ENCODE peak calls at places on chromosome 6, in eight cellular contexts. Z is colonic mucosa; V is nephron progenitor cell; P is NCI-H526 treated with DMSO at 0.1 percent for 48 hours; X is Right ventricle myocardium superior; W is RPMI7951; R is fibroblast of lung; D is stimulated activated CD8-positive, alpha-beta memory T cell treated with anti-CD3 and anti-CD28 coated beads, Interleukin-7, amount 100 ng/mL, for 48 hours. G is an unnamed sample.

GRCh38 chr6:31010393-31011060 is at the start of gene MUC22:
- DNase-seq in Z (no peak), V (no peak), P (no peak), X (no peak), W (peak), R (peak), D (no peak), G (no peak)

GRCh38 chr6:70385931-70386330 is 27.4 kb upstream of the FAM135A start:
- DNase-seq in Z (no peak), V (no peak), P (no peak), X (no peak), W (no peak), R (no peak), D (no peak), G (no peak)

GRCh38 chr6:14804001-14804401 is 441.9 kb upstream of the JARID2 start:
- DNase-seq in Z (no peak), V (no peak), P (no peak), X (no peak), W (peak), R (no peak), D (no peak), G (no peak)

GRCh38 chr6:53527249-53527765 is 17.6 kb downstream of the GCLC start:
- DNase-seq in Z (no peak), V (no peak), P (no peak), X (no peak), W (no peak), R (no peak), D (no peak), G (no peak)

GRCh38 chr6:307065-307814 is 15.0 kb downstream of the DUSP22 start:
- DNase-seq in Z (no peak), V (no peak), P (no peak), X (peak), W (no peak), R (no peak), D (no peak), G (peak)

GRCh38 chr6:41674231-41675000 is 36.1 kb downstream of the MDFI start:
- DNase-seq in Z (no peak), V (no peak), P (no peak), X (peak), W (no peak), R (no peak), D (no peak), G (no peak)

GRCh38 chr6:162710936-162711335 is 16.6 kb downstream of the PRKN start:
- DNase-seq in Z (no peak), V (no peak), P (no peak), X (no peak), W (no peak), R (no peak), D (no peak), G (no peak)

GRCh38 chr6:43083041-43083669 is 7.0 kb downstream of the PTK7 start:
- DNase-seq in Z (no peak), V (no peak), P (no peak), X (no peak), W (no peak), R (no peak), D (no peak), G (no peak)

GRCh38 chr6:52509281-52510212 is 67.3 kb downstream of the TRAM2 start:
- DNase-seq in Z (no peak), V (no peak), P (no peak), X (no peak), W (peak), R (no peak), D (no peak), G (no peak)

GRCh38 chr6:170080828-170081368 is 210.0 kb downstream of the DLL1 start:
- DNase-seq in Z (no peak), V (peak), P (no peak), X (peak), W (no peak), R (no peak), D (no peak), G (peak)

GRCh38 chr6:136823128-136823660 is 802 bp downstream of the PEX7 start:
- DNase-seq in Z (no peak), V (no peak), P (no peak), X (no peak), W (peak), R (no peak), D (no peak), G (peak)

GRCh38 chr6:57013501-57013900 is 33.0 kb upstream of the KIAA1586 start:
- DNase-seq in Z (no peak), V (no peak), P (no peak), X (no peak), W (peak), R (peak), D (no peak), G (no peak)

GRCh38 chr6:108441141-108441540 is 119.6 kb upstream of the FOXO3 start:
- DNase-seq in Z (no peak), V (no peak), P (no peak), X (no peak), W (no peak), R (no peak), D (no peak), G (no peak)

GRCh38 chr6:53259860-53260580 is 88.7 kb downstream of the ELOVL5 start:
- DNase-seq in Z (no peak), V (no peak), P (no peak), X (no peak), W (no peak), R (no peak), D (no peak), G (no peak)

GRCh38 chr6:80541186-80541585 is 434.7 kb downstream of the BCKDHB start:
- DNase-seq in Z (no peak), V (no peak), P (no peak), X (no peak), W (peak), R (peak), D (no peak), G (no peak)

GRCh38 chr6:129368970-129369369 is 341.0 kb downstream of the ARHGAP18 start:
- DNase-seq in Z (no peak), V (no peak), P (no peak), X (no peak), W (peak), R (no peak), D (no peak), G (no peak)

GRCh38 chr6:156963712-156964700 is 186.8 kb downstream of the ARID1B start:
- DNase-seq in Z (no peak), V (no peak), P (no peak), X (no peak), W (peak), R (peak), D (peak), G (no peak)

GRCh38 chr6:33692760-33693158 is 18.7 kb downstream of the UQCC2 start:
- DNase-seq in Z (peak), V (no peak), P (no peak), X (peak), W (peak), R (peak), D (peak), G (peak)

GRCh38 chr6:154872605-154873004 is 122.5 kb upstream of the TIAM2 start:
- DNase-seq in Z (no peak), V (no peak), P (no peak), X (no peak), W (no peak), R (no peak), D (no peak), G (no peak)

GRCh38 chr6:37516076-37516919 is 16.6 kb upstream of the CCDC167 start:
- DNase-seq in Z (peak), V (no peak), P (peak), X (peak), W (peak), R (no peak), D (peak), G (no peak)

GRCh38 chr6:4464638-4465037 is 311.6 kb upstream of the CDYL start:
- DNase-seq in Z (no peak), V (no peak), P (no peak), X (no peak), W (no peak), R (no peak), D (no peak), G (no peak)

GRCh38 chr6:444653-445275 is 53.2 kb downstream of the IRF4 start:
- DNase-seq in Z (no peak), V (no peak), P (no peak), X (no peak), W (no peak), R (no peak), D (peak), G (no peak)

GRCh38 chr6:82246802-82247633 is 526 bp downstream of the IBTK start:
- DNase-seq in Z (peak), V (peak), P (peak), X (peak), W (peak), R (peak), D (no peak), G (peak)

GRCh38 chr6:35318200-35318844 is 20.7 kb downstream of the DEF6 start:
- DNase-seq in Z (peak), V (peak), P (peak), X (peak), W (peak), R (peak), D (no peak), G (peak)

GRCh38 chr6:168158280-168158979 is 79.4 kb upstream of the FRMD1 start:
- DNase-seq in Z (peak), V (no peak), P (no peak), X (no peak), W (no peak), R (no peak), D (no peak), G (no peak)

GRCh38 chr6:11785953-11786579 is 7.5 kb upstream of the ADTRP start:
- DNase-seq in Z (peak), V (no peak), P (no peak), X (no peak), W (no peak), R (no peak), D (peak), G (no peak)

GRCh38 chr6:38612386-38612965 is 27.3 kb downstream of the BTBD9 start:
- DNase-seq in Z (no peak), V (no peak), P (no peak), X (no peak), W (peak), R (peak), D (no peak), G (no peak)

GRCh38 chr6:40792183-40792582 is 205.0 kb upstream of the LRFN2 start:
- DNase-seq in Z (no peak), V (no peak), P (no peak), X (no peak), W (no peak), R (no peak), D (no peak), G (no peak)

GRCh38 chr6:91031581-91031980 is 444.7 kb upstream of the MAP3K7 start:
- DNase-seq in Z (no peak), V (no peak), P (no peak), X (no peak), W (no peak), R (no peak), D (no peak), G (no peak)

GRCh38 chr6:153018355-153018754 is 15.8 kb upstream of the MTRF1L start:
- DNase-seq in Z (no peak), V (no peak), P (no peak), X (no peak), W (no peak), R (no peak), D (no peak), G (no peak)

GRCh38 chr6:84645563-84646266 is 118.7 kb downstream of the TBX18 start:
- DNase-seq in Z (no peak), V (no peak), P (no peak), X (no peak), W (peak), R (peak), D (no peak), G (no peak)

GRCh38 chr6:106444777-106445507 is 84.4 kb downstream of the CRYBG1 start:
- DNase-seq in Z (peak), V (peak), P (peak), X (no peak), W (peak), R (peak), D (no peak), G (no peak)

GRCh38 chr6:1630212-1630770 is 20.6 kb downstream of the FOXC1 start:
- DNase-seq in Z (no peak), V (no peak), P (no peak), X (no peak), W (no peak), R (no peak), D (no peak), G (no peak)

GRCh38 chr6:109458774-109459531 is 3.4 kb upstream of the MICAL1 start:
- DNase-seq in Z (no peak), V (no peak), P (no peak), X (no peak), W (peak), R (no peak), D (no peak), G (no peak)

GRCh38 chr6:144897441-144897921 is 612.3 kb downstream of the UTRN start:
- DNase-seq in Z (peak), V (no peak), P (peak), X (no peak), W (peak), R (peak), D (no peak), G (no peak)

GRCh38 chr6:1762203-1762602 is 152.5 kb downstream of the FOXC1 start:
- DNase-seq in Z (no peak), V (no peak), P (no peak), X (no peak), W (peak), R (no peak), D (no peak), G (no peak)

GRCh38 chr6:166595061-166595780 is 8.7 kb upstream of the RAMACL start:
- DNase-seq in Z (no peak), V (no peak), P (no peak), X (no peak), W (peak), R (peak), D (no peak), G (no peak)

GRCh38 chr6:73798592-73798991 is 102.6 kb downstream of the CD109 start:
- DNase-seq in Z (peak), V (no peak), P (no peak), X (no peak), W (peak), R (peak), D (no peak), G (peak)

GRCh38 chr6:90369024-90369519 is 72.4 kb upstream of the BACH2 start:
- DNase-seq in Z (peak), V (no peak), P (no peak), X (no peak), W (peak), R (peak), D (no peak), G (no peak)

G was measured in Right ventricle myocardium inferior.